ENCODE peak calls at places on chromosomes 2 and 18, in nine cellular contexts. W is right lobe of liver, I is A549, D is fibroblast of lung, G is endodermal cell, U is Panc1, E is Peyer's patch, B is tibial artery, P is upper lobe of right lung. K is an unnamed sample.
A peak's percentile ranks its signal among the peaks of the same experiment; 100 is the strongest.

GRCh38 chr2:231795525-231796327 is 9.5 kb downstream of the COPS7B start:
- DNase-seq in W (peak; percentile 56), I (peak; percentile 91), D (peak; percentile 69), G (no peak), U (peak; percentile 35), E (no peak), B (no peak), P (no peak), K (no peak)

GRCh38 chr2:173146590-173146989 is 70.9 kb downstream of the MAP3K20 start:
- DNase-seq in W (no peak), I (no peak), D (no peak), G (no peak), U (no peak), E (no peak), B (no peak), P (no peak), K (no peak)

GRCh38 chr2:25076749-25077148 is 34.9 kb downstream of the EFR3B start:
- DNase-seq in W (no peak), I (no peak), D (no peak), G (no peak), U (no peak), E (no peak), B (no peak), P (no peak), K (no peak)

GRCh38 chr2:215664847-215665525 is 229.1 kb upstream of the FN1 start:
- DNase-seq in W (no peak), I (peak; percentile 63), D (peak; percentile 91), G (no peak), U (no peak), E (no peak), B (peak; percentile 31), P (no peak), K (no peak)

GRCh38 chr2:10569460-10569859 is 120.3 kb downstream of the NOL10 start:
- DNase-seq in W (no peak), I (no peak), D (no peak), G (no peak), U (no peak), E (no peak), B (no peak), P (no peak), K (no peak)

GRCh38 chr2:222864296-222864695 is 3.5 kb downstream of the ACSL3 start:
- DNase-seq in W (no peak), I (peak; percentile 43), D (peak; percentile 84), G (peak; percentile 77), U (no peak), E (no peak), B (no peak), P (no peak), K (no peak)

GRCh38 chr2:70994055-70994444 is 623 bp downstream of the TEX261 start:
- DNase-seq in W (no peak), I (no peak), D (no peak), G (peak; percentile 44), U (no peak), E (no peak), B (no peak), P (peak; percentile 27), K (no peak)

GRCh38 chr2:48406950-48407349 is 123.0 kb upstream of the STON1 start:
- DNase-seq in W (no peak), I (no peak), D (no peak), G (no peak), U (no peak), E (no peak), B (no peak), P (no peak), K (no peak)

GRCh38 chr2:151943461-151943860 is 115.2 kb upstream of the ARL5A start:
- DNase-seq in W (no peak), I (no peak), D (no peak), G (no peak), U (no peak), E (no peak), B (no peak), P (no peak), K (no peak)

GRCh38 chr2:151945602-151946001 is 117.4 kb upstream of the ARL5A start:
- DNase-seq in W (no peak), I (no peak), D (no peak), G (no peak), U (no peak), E (no peak), B (no peak), P (no peak), K (no peak)

GRCh38 chr2:151946856-151947523 is 118.8 kb upstream of the ARL5A start:
- DNase-seq in W (no peak), I (peak; percentile 35), D (no peak), G (peak; percentile 77), U (no peak), E (peak; percentile 29), B (peak; percentile 55), P (no peak), K (no peak)

GRCh38 chr2:151945186-151945585 is 117.0 kb upstream of the ARL5A start:
- DNase-seq in W (no peak), I (no peak), D (no peak), G (no peak), U (no peak), E (no peak), B (no peak), P (no peak), K (no peak)

DNA sequence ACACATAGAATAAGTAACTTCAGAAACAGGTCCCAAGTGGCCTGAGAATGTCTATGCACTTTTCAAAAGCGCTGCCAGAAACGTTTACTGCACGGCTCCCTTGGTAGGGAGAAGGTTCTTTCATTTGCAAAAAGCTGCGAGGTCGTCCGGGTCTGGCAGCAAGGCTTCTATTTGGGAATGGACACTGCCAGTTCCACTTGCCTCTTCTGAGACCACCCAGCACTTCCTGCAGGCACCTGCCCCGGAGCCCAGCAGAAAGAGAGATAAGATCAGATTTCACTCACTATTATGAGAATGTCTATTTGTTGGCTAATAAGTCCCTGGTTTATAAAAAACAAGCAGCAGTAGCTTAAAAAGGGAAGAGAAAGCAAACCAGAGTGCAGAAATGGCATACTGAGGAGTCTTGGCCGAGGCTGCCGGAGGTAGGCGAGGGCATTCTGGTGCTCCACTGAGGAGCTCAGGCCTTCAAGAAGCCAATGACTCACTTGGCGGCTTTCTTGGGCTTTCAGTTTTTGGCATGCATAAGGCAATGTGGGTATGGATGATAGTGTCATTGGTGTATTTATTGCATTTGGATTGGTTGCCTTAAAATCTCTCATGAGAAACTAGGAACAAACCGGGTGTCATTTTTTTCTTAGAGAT is 119.4 kb upstream of the ARL5A start:
- DNase-seq in W (no peak), I (no peak), D (no peak), G (peak; percentile 52), U (no peak), E (no peak), B (peak; percentile 60), P (peak; percentile 66), K (peak; percentile 40)
- H3K4me1 ChIP-seq in W (no peaks in the 10 kb centered on the region), I (no peaks in the 10 kb centered on the region), D (no peaks in the 10 kb centered on the region), G (no peaks in the 10 kb centered on the region), U (no peaks in the 10 kb centered on the region), E (no peaks in the 10 kb centered on the region), B (peaks cover 24% of the 10 kb centered on the region), P (peaks cover 23% of the 10 kb centered on the region), K (peaks cover 9% of the 10 kb centered on the region)

DNA sequence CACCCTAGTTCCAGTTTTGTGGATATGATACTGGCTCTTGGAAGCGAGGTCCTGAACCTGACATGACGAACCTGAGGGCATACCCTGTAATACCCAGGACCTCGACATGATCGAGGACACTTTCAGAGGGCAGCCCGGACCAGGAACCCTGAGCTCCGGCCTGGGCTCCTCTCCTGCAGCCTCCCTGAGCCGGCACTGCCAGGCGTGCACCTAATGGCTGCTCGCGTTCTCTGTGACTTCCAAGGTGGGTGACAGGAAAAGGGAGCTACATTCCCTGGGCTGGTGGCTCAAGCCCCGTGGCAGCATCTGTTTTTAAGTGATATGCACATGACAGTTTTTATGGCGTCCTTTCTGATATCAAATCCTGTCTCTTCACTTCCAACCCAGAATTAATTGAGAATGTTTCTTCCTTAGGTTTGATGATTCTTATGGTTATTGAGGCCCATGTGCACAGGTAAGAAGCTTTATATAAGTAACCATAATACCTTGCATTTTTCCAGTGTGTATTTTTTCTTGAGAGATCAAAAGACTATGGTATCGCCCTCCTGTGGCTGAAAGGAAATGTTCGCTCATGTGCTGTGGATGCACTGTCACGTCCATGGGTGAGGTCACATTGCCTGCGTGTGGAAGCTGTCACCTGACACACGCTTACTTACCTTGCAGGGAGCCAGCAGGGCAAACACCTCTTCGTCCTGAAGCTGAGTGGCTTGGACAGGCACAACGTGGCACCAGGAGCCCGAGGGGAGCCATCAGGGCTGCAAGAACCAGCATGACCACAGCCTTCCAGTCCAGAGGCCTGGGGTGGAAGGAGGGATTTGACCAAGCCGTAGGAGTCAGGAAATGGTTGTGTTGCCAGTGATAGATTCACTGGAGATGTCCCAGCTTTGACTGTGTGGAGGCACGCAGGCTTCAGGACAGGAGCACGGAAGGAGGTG is 367.4 kb upstream of the MYT1L start:
- DNase-seq in W (no peak), I (peak; percentile 57), D (no peak), G (peak; percentile 70), U (no peak), E (no peak), B (no peak), P (no peak), K (no peak)
- TF ChIP-seq CTCF in W (no peak), I (peak; percentile 25), D (no peak), G (peak; percentile 75), U (no peak), E (no peak), B (no peak), P (peak; percentile 11), K (no peak)

DNA sequence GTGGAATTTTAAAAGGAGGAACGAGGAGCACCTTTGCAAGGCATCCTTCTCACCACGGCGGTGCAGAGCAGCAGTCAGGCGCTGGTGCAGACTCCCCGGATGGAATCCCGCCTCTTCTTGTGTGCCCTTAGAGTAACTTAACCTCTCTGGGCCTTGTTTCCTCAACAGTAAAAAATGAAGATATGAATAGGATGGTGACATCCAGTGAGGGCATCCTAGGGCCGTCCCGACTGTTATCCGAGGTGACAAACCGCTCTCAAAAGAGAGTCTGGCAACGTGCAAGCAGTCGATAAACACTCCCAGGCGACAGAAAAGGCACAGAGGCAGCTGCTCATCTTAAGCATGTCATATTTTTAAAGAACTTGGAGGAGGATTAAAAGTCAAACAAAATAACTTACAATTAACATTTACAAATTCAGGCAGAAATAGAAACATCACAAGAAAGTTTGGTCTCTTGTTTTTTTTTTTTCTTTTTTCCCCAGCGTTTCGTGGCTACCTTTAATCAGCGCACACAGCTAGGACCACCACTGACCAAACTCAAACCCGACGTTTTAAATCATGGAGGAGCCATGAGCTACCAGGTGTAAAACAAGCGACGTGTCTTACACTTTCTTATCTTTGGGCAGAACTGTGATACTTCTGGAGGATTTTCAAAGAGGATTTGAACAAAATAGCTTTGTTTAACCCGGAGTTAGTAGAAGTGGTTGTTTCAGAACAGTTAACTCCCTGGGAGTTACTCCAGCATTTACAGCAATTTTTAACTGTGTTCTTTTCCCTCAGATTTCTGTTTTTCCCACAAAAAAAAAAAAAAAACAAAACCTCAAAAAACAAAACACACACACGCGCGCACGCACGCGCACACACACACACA is 2.1 kb downstream of the MBP start:
- DNase-seq in W (no peak), I (no peak), D (no peak), G (no peak), U (no peak), E (no peak), B (no peak), P (peak; percentile 48), K (no peak)
- H3K4me3 ChIP-seq in W (peak overlapping the region; percentile 79), I (peak overlapping the region; percentile 62), D (no peak overlapping the region), G (peak overlapping the region; percentile 39), U (peak overlapping the region; percentile 86), E (peak overlapping the region; percentile 97), B (peak overlapping the region; percentile 69), P (peak overlapping the region; percentile 85), K (no peak overlapping the region)

DNA sequence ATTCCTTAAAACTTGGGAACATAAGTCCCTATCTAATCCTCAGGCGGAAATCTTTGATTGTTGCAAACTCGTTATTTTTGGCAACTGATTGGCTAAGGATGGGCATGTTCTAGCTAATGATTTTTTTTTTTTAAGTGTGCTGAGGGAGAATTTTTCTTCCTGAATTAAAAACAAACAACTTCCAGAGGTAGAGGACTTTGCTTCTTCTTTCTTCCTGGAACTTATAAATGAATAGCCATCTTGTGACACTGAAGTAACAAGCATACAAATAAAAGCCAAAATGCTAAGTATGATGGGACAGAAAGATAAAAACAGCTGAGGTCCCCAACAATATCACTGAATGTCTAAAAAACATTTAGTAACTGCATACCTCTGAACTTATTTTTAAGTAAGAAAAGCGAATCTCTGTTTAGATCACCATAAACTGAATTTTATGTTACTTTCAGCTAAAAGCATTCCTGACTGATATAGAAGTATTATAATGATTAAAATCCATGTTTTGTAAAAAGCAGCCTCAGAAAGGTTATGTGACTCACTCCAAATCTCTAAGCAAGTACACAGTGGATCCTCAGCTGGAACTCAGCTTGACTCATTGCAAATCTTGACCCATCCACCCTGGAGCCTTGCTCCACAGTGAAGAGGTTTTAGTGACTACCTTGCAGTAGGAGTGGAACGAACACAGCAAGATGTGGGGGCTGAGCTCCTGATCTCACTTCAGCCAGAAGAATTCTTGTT is 344.4 kb downstream of the CLIP4 start:
- DNase-seq in W (no peak), I (no peak), D (peak; percentile 49), G (no peak), U (no peak), E (no peak), B (no peak), P (no peak), K (no peak)
- H3K4me1 ChIP-seq in W (no peaks in the 10 kb centered on the region), I (no peaks in the 10 kb centered on the region), D (peaks cover 11% of the 10 kb centered on the region), G (no peaks in the 10 kb centered on the region), U (no peaks in the 10 kb centered on the region), E (no peaks in the 10 kb centered on the region), B (no peaks in the 10 kb centered on the region), P (no peaks in the 10 kb centered on the region), K (no peaks in the 10 kb centered on the region)